ENCODE peak calls at places on chromosomes 1 and 21, in six cellular contexts. I is RPMI7951, G is mesothelial cell of epicardium, H is coronary artery, A is iPS DF 19.7, O is NCI-H510A. W is an unnamed sample.

GRCh38 chr1:164343189-164343588 is 215.8 kb upstream of the PBX1 start:
- DNase-seq in I (no peak), G (no peak), A (no peak), H (no peak), O (no peak), W (no peak)

GRCh38 chr1:32179193-32179442 is 357 bp upstream of the TXLNA start:
- DNase-seq in O (no peak), G (no peak), I (no peak), H (no peak), A (no peak), W (no peak)

GRCh38 chr1:53627031-53627430 is 111.9 kb downstream of the GLIS1 start:
- DNase-seq in A (no peak), H (peak; percentile 62), G (peak; percentile 36), O (no peak), I (no peak), W (no peak)

GRCh38 chr1:95004013-95004412 is 68.7 kb downstream of the ALG14 start:
- DNase-seq in H (no peak), A (no peak), I (no peak), G (no peak), O (no peak), W (no peak)

GRCh38 chr1:6083801-6084467 is 38.2 kb downstream of the KCNAB2 start:
- DNase-seq in I (peak; percentile 19), A (no peak), G (no peak), O (no peak), H (no peak), W (no peak)

GRCh38 chr21:36709030-36709867 is 10.3 kb downstream of the SIM2 start:
- DNase-seq in O (no peak), H (peak; percentile 65), I (no peak), G (no peak), A (no peak), W (no peak)

GRCh38 chr1:192954705-192955265 is 104.4 kb downstream of the UCHL5 start:
- DNase-seq in H (no peak), O (no peak), I (no peak), A (no peak), G (no peak), W (no peak)

GRCh38 chr21:45224189-45224938 is 63.3 kb downstream of the POFUT2 start:
- DNase-seq in G (no peak), O (no peak), I (no peak), H (no peak), A (no peak), W (no peak)

GRCh38 chr1:203201516-203202205 is 15.2 kb upstream of the CHI3L1 start:
- DNase-seq in H (no peak), A (no peak), G (no peak), I (no peak), O (no peak), W (no peak)

GRCh38 chr1:30901798-30902652 is 6.5 kb downstream of the SDC3 start:
- DNase-seq in H (no peak), G (no peak), O (no peak), A (no peak), I (no peak), W (no peak)

GRCh38 chr1:29112705-29113406 is 10.8 kb downstream of the TMEM200B start:
- DNase-seq in G (no peak), H (no peak), A (no peak), O (no peak), I (no peak), W (no peak)

GRCh38 chr1:185895208-185895900 is 161.2 kb downstream of the HMCN1 start:
- DNase-seq in G (no peak), O (no peak), A (no peak), H (no peak), I (no peak), W (no peak)

W was measured in GF-D8.